ENCODE peak calls at places on chromosomes 1 and 21, in nine cellular contexts. One of them, this sample, is unnamed.

GRCh38 chr21:34888569-34889286 is 160.4 kb downstream of the RUNX1 start:
- DNase-seq in body of pancreas: peak
- DNase-seq in tibial nerve: peak
- DNase-seq in prostate gland: peak
- DNase-seq in cardiac fibroblast: peak
- DNase-seq in HCT116: peak
- DNase-seq in GM23338: peak
- DNase-seq in transverse colon: peak
- DNase-seq in AG09309: peak
- DNase-seq in this sample: peak

GRCh38 chr21:14874379-14874778 is 190.4 kb downstream of the NRIP1 start:
- DNase-seq in body of pancreas: no peak
- DNase-seq in tibial nerve: no peak
- DNase-seq in prostate gland: no peak
- DNase-seq in cardiac fibroblast: no peak
- DNase-seq in HCT116: no peak
- DNase-seq in GM23338: no peak
- DNase-seq in transverse colon: no peak
- DNase-seq in AG09309: no peak
- DNase-seq in this sample: no peak

GRCh38 chr1:44842763-44843655 is at the start of gene PTCH2:
- DNase-seq in body of pancreas: peak
- DNase-seq in tibial nerve: peak
- DNase-seq in prostate gland: peak
- DNase-seq in cardiac fibroblast: peak
- DNase-seq in HCT116: no peak
- DNase-seq in GM23338: peak
- DNase-seq in transverse colon: peak
- DNase-seq in AG09309: no peak
- DNase-seq in this sample: peak

GRCh38 chr1:169999357-169999756 is 75.1 kb downstream of the KIFAP3 start:
- DNase-seq in body of pancreas: no peak
- DNase-seq in tibial nerve: no peak
- DNase-seq in prostate gland: no peak
- DNase-seq in cardiac fibroblast: peak
- DNase-seq in HCT116: peak
- DNase-seq in GM23338: no peak
- DNase-seq in transverse colon: no peak
- DNase-seq in AG09309: peak
- DNase-seq in this sample: peak

GRCh38 chr1:101200513-101200912 is 36.3 kb upstream of the S1PR1 start:
- DNase-seq in body of pancreas: no peak
- DNase-seq in tibial nerve: no peak
- DNase-seq in prostate gland: no peak
- DNase-seq in cardiac fibroblast: peak
- DNase-seq in HCT116: peak
- DNase-seq in GM23338: peak
- DNase-seq in transverse colon: no peak
- DNase-seq in AG09309: peak
- DNase-seq in this sample: peak

GRCh38 chr1:243731301-243731891 is 118.6 kb downstream of the AKT3 start:
- DNase-seq in body of pancreas: peak
- DNase-seq in tibial nerve: no peak
- DNase-seq in prostate gland: no peak
- DNase-seq in cardiac fibroblast: peak
- DNase-seq in HCT116: no peak
- DNase-seq in GM23338: no peak
- DNase-seq in transverse colon: no peak
- DNase-seq in AG09309: no peak
- DNase-seq in this sample: no peak

GRCh38 chr1:29380532-29380931 is 144.2 kb downstream of the PTPRU start:
- DNase-seq in body of pancreas: no peak
- DNase-seq in tibial nerve: no peak
- DNase-seq in prostate gland: no peak
- DNase-seq in cardiac fibroblast: peak
- DNase-seq in HCT116: no peak
- DNase-seq in GM23338: no peak
- DNase-seq in transverse colon: no peak
- DNase-seq in AG09309: no peak
- DNase-seq in this sample: peak

GRCh38 chr1:95035536-95035935 is 37.2 kb downstream of the ALG14 start:
- DNase-seq in body of pancreas: no peak
- DNase-seq in tibial nerve: no peak
- DNase-seq in prostate gland: no peak
- DNase-seq in cardiac fibroblast: peak
- DNase-seq in HCT116: peak
- DNase-seq in GM23338: no peak
- DNase-seq in transverse colon: no peak
- DNase-seq in AG09309: peak
- DNase-seq in this sample: peak

GRCh38 chr21:31351438-31351837 is 7.4 kb upstream of the TIAM1 start:
- DNase-seq in body of pancreas: no peak
- DNase-seq in tibial nerve: no peak
- DNase-seq in prostate gland: no peak
- DNase-seq in cardiac fibroblast: peak
- DNase-seq in HCT116: no peak
- DNase-seq in GM23338: peak
- DNase-seq in transverse colon: no peak
- DNase-seq in AG09309: no peak
- DNase-seq in this sample: peak

GRCh38 chr1:100268202-100268601 is 2.2 kb downstream of the RTCA start:
- DNase-seq in body of pancreas: no peak
- DNase-seq in tibial nerve: no peak
- DNase-seq in prostate gland: no peak
- DNase-seq in cardiac fibroblast: no peak
- DNase-seq in HCT116: no peak
- DNase-seq in GM23338: no peak
- DNase-seq in transverse colon: no peak
- DNase-seq in AG09309: no peak
- DNase-seq in this sample: no peak

GRCh38 chr1:172585348-172585747 is 52.4 kb downstream of the SUCO start:
- DNase-seq in body of pancreas: no peak
- DNase-seq in tibial nerve: no peak
- DNase-seq in prostate gland: no peak
- DNase-seq in cardiac fibroblast: peak
- DNase-seq in HCT116: no peak
- DNase-seq in GM23338: no peak
- DNase-seq in transverse colon: no peak
- DNase-seq in AG09309: peak
- DNase-seq in this sample: no peak

GRCh38 chr1:1629430-1630190 is 2.4 kb upstream of the MMP23B start:
- DNase-seq in body of pancreas: no peak
- DNase-seq in tibial nerve: no peak
- DNase-seq in prostate gland: no peak
- DNase-seq in cardiac fibroblast: no peak
- DNase-seq in HCT116: no peak
- DNase-seq in GM23338: peak
- DNase-seq in transverse colon: peak
- DNase-seq in AG09309: no peak
- DNase-seq in this sample: no peak

GRCh38 chr21:29196021-29196663 is 65.7 kb downstream of the MAP3K7CL start:
- DNase-seq in body of pancreas: peak
- DNase-seq in tibial nerve: no peak
- DNase-seq in prostate gland: no peak
- DNase-seq in cardiac fibroblast: peak
- DNase-seq in HCT116: peak
- DNase-seq in GM23338: peak
- DNase-seq in transverse colon: peak
- DNase-seq in AG09309: no peak
- DNase-seq in this sample: peak

DNA sequence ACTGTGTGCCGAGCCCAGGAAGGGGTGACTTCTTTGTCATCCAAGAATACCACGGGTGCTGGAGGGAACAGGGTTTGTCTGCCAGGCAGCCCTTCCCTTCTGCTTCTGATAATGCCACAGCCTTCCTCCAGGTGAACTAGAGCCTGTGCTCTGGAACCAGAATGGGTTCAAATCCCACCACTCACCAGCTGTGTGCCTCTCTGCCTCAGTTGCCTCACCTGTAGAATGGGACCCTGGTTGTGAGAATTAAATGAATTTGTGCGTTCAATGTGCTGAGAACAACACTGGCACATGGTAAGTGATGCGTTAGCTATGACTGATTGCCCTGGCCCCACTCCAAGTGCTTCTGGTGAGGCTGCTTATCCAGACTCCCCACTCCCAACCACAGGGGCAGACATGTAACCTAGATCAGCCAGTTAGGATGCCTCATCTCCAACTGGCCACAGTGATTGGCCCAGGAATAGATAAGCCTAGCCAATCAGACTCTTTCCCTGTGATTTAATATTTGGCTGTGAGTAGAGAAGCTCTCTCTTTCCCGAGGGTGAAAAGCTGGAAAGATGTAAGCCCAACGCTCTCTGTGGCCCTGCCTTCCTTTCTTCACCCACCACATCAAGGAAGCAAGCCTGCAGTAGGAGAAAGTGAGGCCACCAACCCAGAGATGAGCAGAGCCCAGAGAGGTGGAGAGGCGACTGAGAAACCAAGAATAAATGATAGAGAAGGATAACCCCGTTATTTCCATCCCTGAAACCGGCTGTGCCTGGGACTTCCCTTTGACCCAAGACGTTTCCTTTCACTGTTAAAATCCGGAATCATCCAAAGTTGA is 20.8 kb upstream of the LAPTM5 start:
- DNase-seq in body of pancreas: peak
- DNase-seq in tibial nerve: no peak
- DNase-seq in prostate gland: no peak
- DNase-seq in cardiac fibroblast: peak
- DNase-seq in HCT116: no peak
- DNase-seq in GM23338: no peak
- DNase-seq in transverse colon: no peak
- DNase-seq in AG09309: peak
- DNase-seq in this sample: peak
- TF ChIP-seq CTCF in body of pancreas: no peak
- TF ChIP-seq CTCF in tibial nerve: no peak
- TF ChIP-seq CTCF in prostate gland: no peak
- TF ChIP-seq CTCF in cardiac fibroblast: no peak
- TF ChIP-seq CTCF in HCT116: no peak
- TF ChIP-seq CTCF in GM23338: no peak
- TF ChIP-seq CTCF in transverse colon: no peak
- TF ChIP-seq CTCF in AG09309: no peak
- TF ChIP-seq CTCF in this sample: no peak

DNA sequence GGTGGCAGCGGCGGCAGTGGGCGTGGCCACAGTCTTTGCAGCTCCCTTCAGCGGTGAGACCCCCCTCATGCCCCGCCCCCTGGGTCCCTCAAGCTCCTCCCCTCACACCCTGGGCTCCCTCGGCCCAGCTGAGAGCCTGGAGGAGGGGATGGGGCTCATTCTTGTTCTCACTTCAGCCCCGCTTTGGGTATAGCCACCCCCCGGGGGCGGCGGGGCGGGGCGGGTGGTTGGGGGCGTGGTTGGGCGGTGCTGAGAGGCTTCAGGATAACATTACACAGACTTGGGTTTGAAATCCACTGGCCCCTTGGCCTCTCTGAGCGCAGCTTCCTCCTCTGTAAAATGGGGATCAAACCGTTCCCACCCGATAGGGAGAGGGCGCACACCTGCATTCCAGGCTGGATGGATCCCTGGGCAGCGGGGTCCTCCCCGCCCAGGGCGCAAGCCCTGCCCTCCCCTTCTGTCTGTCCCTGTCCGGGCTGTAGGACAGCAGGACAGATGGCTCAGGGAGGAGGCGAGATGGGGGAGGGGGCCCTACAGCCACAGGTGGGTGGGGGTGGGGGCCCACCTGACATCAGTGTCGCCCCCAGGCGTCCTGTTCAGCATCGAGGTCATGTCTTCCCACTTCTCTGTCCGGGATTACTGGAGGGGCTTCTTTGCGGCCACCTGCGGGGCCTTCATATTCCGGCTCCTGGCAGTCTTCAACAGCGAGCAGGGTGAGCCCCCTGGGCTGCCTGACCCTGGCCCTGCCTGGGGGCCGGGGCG is 5.1 kb downstream of the CLCNKA start:
- DNase-seq in body of pancreas: peak
- DNase-seq in tibial nerve: no peak
- DNase-seq in prostate gland: no peak
- DNase-seq in cardiac fibroblast: no peak
- DNase-seq in HCT116: no peak
- DNase-seq in GM23338: peak
- DNase-seq in transverse colon: peak
- DNase-seq in AG09309: no peak
- DNase-seq in this sample: no peak
- H3K4me3 ChIP-seq in body of pancreas: no peak
- H3K4me3 ChIP-seq in tibial nerve: peak
- H3K4me3 ChIP-seq in prostate gland: peak
- H3K4me3 ChIP-seq in cardiac fibroblast: no peak
- H3K4me3 ChIP-seq in HCT116: no peak
- H3K4me3 ChIP-seq in GM23338: peak
- H3K4me3 ChIP-seq in transverse colon: no peak
- H3K4me3 ChIP-seq in AG09309: no peak
- H3K4me3 ChIP-seq in this sample: peak

DNA sequence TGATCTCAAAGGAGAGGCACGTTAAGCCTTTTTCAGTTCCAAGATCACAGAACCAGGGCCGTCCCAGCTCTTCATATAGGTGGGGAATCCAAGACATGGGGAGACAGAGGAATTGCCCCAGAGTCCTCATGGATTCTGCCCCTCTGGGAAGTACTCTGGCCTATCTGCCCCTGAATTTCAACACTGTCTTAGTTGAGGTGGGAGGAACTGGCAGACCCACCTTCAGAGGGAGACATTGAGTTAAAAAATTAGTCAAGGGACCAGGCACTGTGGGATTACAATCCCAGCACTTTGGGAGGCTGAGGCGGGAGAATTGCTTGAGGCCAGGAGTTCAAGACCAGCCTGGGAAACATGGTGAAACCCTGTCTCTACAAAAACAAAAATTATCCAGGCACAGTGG is 2.1 kb upstream of the KNCN start:
- DNase-seq in body of pancreas: no peak
- DNase-seq in tibial nerve: no peak
- DNase-seq in prostate gland: no peak
- DNase-seq in cardiac fibroblast: no peak
- DNase-seq in HCT116: no peak
- DNase-seq in GM23338: no peak
- DNase-seq in transverse colon: no peak
- DNase-seq in AG09309: no peak
- DNase-seq in this sample: no peak
- TF ChIP-seq CTCF in body of pancreas: no peak
- TF ChIP-seq CTCF in tibial nerve: no peak
- TF ChIP-seq CTCF in prostate gland: no peak
- TF ChIP-seq CTCF in cardiac fibroblast: no peak
- TF ChIP-seq CTCF in HCT116: no peak
- TF ChIP-seq CTCF in GM23338: no peak
- TF ChIP-seq CTCF in transverse colon: no peak
- TF ChIP-seq CTCF in AG09309: no peak
- TF ChIP-seq CTCF in this sample: no peak

GRCh38 chr1:215028954-215029353 is 53.6 kb upstream of the KCNK2 start:
- DNase-seq in body of pancreas: no peak
- DNase-seq in tibial nerve: no peak
- DNase-seq in prostate gland: no peak
- DNase-seq in cardiac fibroblast: no peak
- DNase-seq in HCT116: no peak
- DNase-seq in GM23338: no peak
- DNase-seq in transverse colon: no peak
- DNase-seq in AG09309: no peak
- DNase-seq in this sample: no peak

GRCh38 chr1:215031392-215031791 is 51.1 kb upstream of the KCNK2 start:
- DNase-seq in body of pancreas: no peak
- DNase-seq in tibial nerve: no peak
- DNase-seq in prostate gland: no peak
- DNase-seq in cardiac fibroblast: no peak
- DNase-seq in HCT116: no peak
- DNase-seq in GM23338: no peak
- DNase-seq in transverse colon: no peak
- DNase-seq in AG09309: no peak
- DNase-seq in this sample: no peak

GRCh38 chr1:215032911-215033310 is 49.6 kb upstream of the KCNK2 start:
- DNase-seq in body of pancreas: no peak
- DNase-seq in tibial nerve: no peak
- DNase-seq in prostate gland: no peak
- DNase-seq in cardiac fibroblast: no peak
- DNase-seq in HCT116: no peak
- DNase-seq in GM23338: no peak
- DNase-seq in transverse colon: no peak
- DNase-seq in AG09309: no peak
- DNase-seq in this sample: no peak
- H3K4me3 ChIP-seq in body of pancreas: no peak
- H3K4me3 ChIP-seq in tibial nerve: no peak
- H3K4me3 ChIP-seq in prostate gland: no peak
- H3K4me3 ChIP-seq in cardiac fibroblast: no peak
- H3K4me3 ChIP-seq in HCT116: no peak
- H3K4me3 ChIP-seq in GM23338: no peak
- H3K4me3 ChIP-seq in transverse colon: no peak
- H3K4me3 ChIP-seq in AG09309: no peak
- H3K4me3 ChIP-seq in this sample: no peak